ENCODE peak calls at places on chromosomes 6 and 20, in seven cellular contexts. T, U, Q, J, K, P and B are unnamed samples.

GRCh38 chr20:51660741-51661608 is 107.2 kb downstream of the ATP9A start:
- DNase-seq in P (peak; percentile 68), J (no peak), T (no peak), U (no peak), Q (no peak), K (no peak), B (no peak)

GRCh38 chr6:116268589-116269293 is 11.0 kb downstream of the TSPYL1 start:
- DNase-seq in U (no peak), T (peak; percentile 59), K (peak; percentile 6), Q (peak; percentile 88), P (peak; percentile 76), J (no peak), B (no peak)

GRCh38 chr20:25270829-25271251 is 23.0 kb downstream of the PYGB start:
- DNase-seq in J (no peak), U (no peak), T (no peak), K (no peak), P (no peak), Q (no peak), B (no peak)

GRCh38 chr6:168120390-168121307 is 41.6 kb upstream of the FRMD1 start:
- DNase-seq in P (peak; percentile 8), K (no peak), J (no peak), U (no peak), T (no peak), Q (no peak), B (no peak)

GRCh38 chr20:5072756-5073153 is 47.0 kb downstream of the PCNA start:
- DNase-seq in P (no peak), T (no peak), J (no peak), U (no peak), K (no peak), Q (no peak), B (no peak)

GRCh38 chr6:132205946-132206345 is 195.3 kb downstream of the MOXD1 start:
- DNase-seq in J (no peak), P (no peak), K (no peak), U (no peak), T (no peak), Q (no peak), B (no peak)

GRCh38 chr20:7147220-7147601 is 379.7 kb downstream of the BMP2 start:
- DNase-seq in P (no peak), T (no peak), K (no peak), J (no peak), U (no peak), Q (peak; percentile 82), B (no peak)

GRCh38 chr6:72461144-72461543 is 160.7 kb upstream of the KCNQ5 start:
- DNase-seq in Q (no peak), U (no peak), P (no peak), T (no peak), J (no peak), K (no peak), B (no peak)

GRCh38 chr6:53587291-53587690 is 42.4 kb upstream of the GCLC start:
- DNase-seq in U (no peak), Q (no peak), K (no peak), P (no peak), T (no peak), J (no peak), B (no peak)

GRCh38 chr6:168908166-168908565 is 345.5 kb downstream of the THBS2 start:
- DNase-seq in J (no peak), P (no peak), T (no peak), Q (no peak), U (no peak), K (no peak), B (no peak)

GRCh38 chr20:44536139-44536538 is 14.3 kb upstream of the SERINC3 start:
- DNase-seq in T (no peak), J (no peak), Q (no peak), P (no peak), U (no peak), K (no peak), B (no peak)

GRCh38 chr6:158060447-158061360 is 79.0 kb downstream of the SYNJ2 start:
- DNase-seq in P (peak; percentile 60), K (no peak), J (no peak), T (no peak), Q (no peak), U (no peak), B (no peak)

GRCh38 chr20:38893485-38894090 is 32.6 kb upstream of the FAM83D start:
- DNase-seq in T (peak; percentile 85), K (peak; percentile 86), U (peak; percentile 38), P (peak; percentile 91), J (peak; percentile 41), Q (peak; percentile 43), B (peak; percentile 88)

GRCh38 chr6:162974685-162975084 is 246.9 kb downstream of the PACRG start:
- DNase-seq in T (no peak), J (no peak), Q (no peak), P (no peak), K (no peak), U (no peak), B (no peak)

GRCh38 chr6:53410508-53411258 is 61.9 kb upstream of the ELOVL5 start:
- DNase-seq in J (no peak), Q (peak; percentile 56), T (peak; percentile 34), P (peak; percentile 49), U (peak; percentile 37), K (peak; percentile 19), B (peak; percentile 12)

GRCh38 chr20:32285621-32286334 is 8.3 kb downstream of the KIF3B start:
- DNase-seq in K (no peak), U (peak; percentile 84), P (no peak), J (no peak), T (peak; percentile 73), Q (no peak), B (no peak)

GRCh38 chr20:50381771-50382593 is 128.2 kb upstream of the PTPN1 start:
- DNase-seq in J (no peak), K (no peak), Q (no peak), U (peak; percentile 30), P (no peak), T (no peak), B (no peak)

GRCh38 chr6:30200551-30201281 is 12.5 kb downstream of the TRIM26 start:
- DNase-seq in J (no peak), Q (no peak), K (peak; percentile 50), U (peak; percentile 37), T (no peak), P (no peak), B (peak; percentile 62)
- TF ChIP-seq TAF1 in J (no peak), Q (no peak), K (no peak), U (no peak), T (no peak), P (no peak), B (no peak)

DNA sequence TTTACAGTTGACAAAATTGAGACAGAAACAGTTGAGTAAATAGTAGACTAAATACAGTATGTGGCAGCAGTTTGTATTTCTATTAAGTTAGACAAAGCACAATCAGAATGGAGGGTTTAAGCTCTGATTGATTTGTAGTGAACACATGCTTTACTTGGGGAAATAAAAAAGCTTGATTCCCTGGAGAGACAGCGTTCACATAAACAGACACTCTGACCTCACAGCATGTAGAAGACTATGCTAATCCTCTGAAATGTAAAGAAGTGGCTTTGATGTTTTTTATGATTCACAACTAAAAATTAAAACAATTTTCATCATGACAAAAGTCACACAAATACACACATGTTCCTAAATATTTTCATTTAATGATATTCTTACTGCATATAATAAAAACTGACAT is 126.9 kb upstream of the FAM83B start:
- DNase-seq in K (no peak), P (no peak), Q (no peak), J (no peak), T (no peak), U (no peak), B (no peak)
- TF ChIP-seq TAF1 in K (no peak), P (no peak), Q (no peak), J (no peak), T (no peak), U (no peak), B (no peak)

DNA sequence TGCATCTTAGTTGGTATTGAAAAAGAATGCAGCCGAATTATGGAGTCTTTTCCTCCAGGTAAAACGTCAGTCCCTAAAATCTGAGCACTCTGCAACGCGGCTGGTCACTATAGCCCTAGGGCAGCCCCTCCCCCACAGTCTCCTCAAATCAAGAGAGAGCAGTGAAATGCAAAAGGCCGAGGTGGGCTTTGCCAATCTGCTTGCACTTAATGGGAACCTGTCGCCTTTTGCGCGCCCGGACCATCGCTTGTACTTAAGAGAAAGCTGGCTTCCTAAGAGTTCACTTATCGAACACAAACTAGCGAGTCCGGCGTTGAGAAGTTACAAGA is 447 bp downstream of the MCM3 start:
- DNase-seq in Q (peak; percentile 67), T (peak; percentile 36), P (peak; percentile 50), J (no peak), K (no peak), U (no peak), B (no peak)
- TF ChIP-seq TAF1 in Q (no peak), T (no peak), P (no peak), J (no peak), K (no peak), U (no peak), B (no peak)

DNA sequence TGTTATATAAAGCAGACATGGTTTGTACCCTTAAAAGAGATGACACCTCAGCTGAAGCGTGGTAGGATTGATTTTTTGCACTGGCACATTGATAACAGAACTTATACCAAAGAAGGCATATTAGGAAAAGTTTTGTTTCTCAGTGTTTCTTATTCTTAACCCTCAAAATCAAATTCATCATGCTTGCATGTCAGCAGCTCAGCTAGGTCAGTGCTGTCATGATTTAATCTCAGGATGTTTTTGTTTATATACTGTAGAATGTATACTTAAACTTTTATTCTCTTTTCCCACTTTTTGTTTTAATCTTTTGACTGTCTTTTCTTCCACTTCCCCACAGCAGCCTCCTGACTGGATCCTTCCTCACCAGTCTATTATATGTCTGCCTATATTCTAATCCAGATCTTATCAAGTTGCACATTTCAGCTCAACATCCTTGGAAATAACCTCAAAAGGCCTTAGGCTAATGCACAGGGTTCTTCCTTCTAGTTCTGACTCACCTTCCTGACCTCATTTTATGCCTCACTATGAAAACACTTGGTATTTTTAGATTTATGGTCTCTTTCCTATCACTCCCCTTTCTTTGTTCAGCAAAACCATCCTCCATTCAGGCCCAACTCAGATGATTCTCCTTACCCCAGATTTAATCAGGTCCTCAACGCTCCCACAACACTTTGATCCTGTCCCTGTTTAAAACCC is 7.1 kb downstream of the HEBP2 start:
- DNase-seq in Q (no peak), K (no peak), J (no peak), T (no peak), U (no peak), P (no peak), B (no peak)
- TF ChIP-seq TAF1 in Q (no peak), K (no peak), J (no peak), T (no peak), U (no peak), P (no peak), B (no peak)

GRCh38 chr20:60558491-60558890 is 600.3 kb downstream of the CDH26 start:
- DNase-seq in J (no peak), U (no peak), P (no peak), K (no peak), T (no peak), Q (no peak), B (no peak)

GRCh38 chr20:60553095-60553494 is 594.9 kb downstream of the CDH26 start:
- DNase-seq in K (no peak), P (no peak), U (no peak), J (no peak), Q (no peak), T (no peak), B (no peak)
- TF ChIP-seq TAF1 in K (no peak), P (no peak), U (no peak), J (no peak), Q (no peak), T (no peak), B (no peak)